ENCODE peak calls at places on chromosomes 3 and 15, in eight cellular contexts. N, P, J, Q, E, G, Y and Z are unnamed samples.

GRCh38 chr3:131223373-131224289 is 157.9 kb upstream of the NUDT16 start:
- DNase-seq in N (no peak), P (no peak), J (no peak), Q (peak), E (no peak), G (no peak), Y (peak), Z (no peak)

GRCh38 chr3:21779909-21780308 is 28.9 kb upstream of the ZNF385D start:
- DNase-seq in N (no peak), P (no peak), J (no peak), Q (peak), E (no peak), G (no peak), Y (no peak), Z (no peak)

GRCh38 chr15:76626611-76627010 is 278.5 kb downstream of the SCAPER start:
- DNase-seq in N (no peak), P (no peak), J (no peak), Q (no peak), E (no peak), G (no peak), Y (no peak), Z (no peak)

GRCh38 chr3:61087465-61087864 is 163.8 kb downstream of the FHIT start:
- DNase-seq in N (no peak), P (no peak), J (no peak), Q (no peak), E (no peak), G (no peak), Y (no peak), Z (no peak)

GRCh38 chr3:140343211-140343610 is 334.7 kb upstream of the TRIM42 start:
- DNase-seq in N (no peak), P (no peak), J (no peak), Q (peak), E (no peak), G (no peak), Y (no peak), Z (no peak)

GRCh38 chr3:132225664-132226063 is 91.5 kb upstream of the ACP3 start:
- DNase-seq in N (no peak), P (no peak), J (no peak), Q (peak), E (no peak), G (no peak), Y (no peak), Z (no peak)

GRCh38 chr15:89335289-89336041 is 841 bp upstream of the POLG start:
- DNase-seq in N (no peak), P (no peak), J (no peak), Q (no peak), E (peak), G (no peak), Y (peak), Z (no peak)

GRCh38 chr3:187211532-187212274 is 14.4 kb downstream of the RTP1 start:
- DNase-seq in N (peak), P (no peak), J (no peak), Q (peak), E (no peak), G (no peak), Y (peak), Z (no peak)

GRCh38 chr3:60573494-60573893 is 677.8 kb downstream of the FHIT start:
- DNase-seq in N (peak), P (no peak), J (no peak), Q (peak), E (peak), G (no peak), Y (peak), Z (no peak)

GRCh38 chr3:42191443-42191747 is 74.6 kb downstream of the CCK start:
- DNase-seq in N (no peak), P (no peak), J (no peak), Q (no peak), E (no peak), G (no peak), Y (no peak), Z (no peak)

GRCh38 chr3:52520716-52521487 is 12.8 kb downstream of the NT5DC2 start:
- DNase-seq in N (no peak), P (no peak), J (no peak), Q (no peak), E (no peak), G (no peak), Y (no peak), Z (no peak)

GRCh38 chr3:13057641-13058040 is 15.6 kb downstream of the IQSEC1 start:
- DNase-seq in N (no peak), P (no peak), J (no peak), Q (no peak), E (no peak), G (no peak), Y (no peak), Z (no peak)

GRCh38 chr3:25585361-25586166 is 79.1 kb downstream of the TOP2B start:
- DNase-seq in N (peak), P (no peak), J (no peak), Q (peak), E (no peak), G (no peak), Y (no peak), Z (no peak)

GRCh38 chr15:64877435-64877834 is 34.3 kb upstream of the ANKDD1A start:
- DNase-seq in N (no peak), P (peak), J (peak), Q (no peak), E (no peak), G (no peak), Y (no peak), Z (peak)

GRCh38 chr3:150779402-150779858 is 16.5 kb upstream of the SIAH2 start:
- DNase-seq in N (no peak), P (no peak), J (no peak), Q (no peak), E (peak), G (no peak), Y (no peak), Z (peak)

GRCh38 chr3:82261637-82262036 is 500.2 kb upstream of the GBE1 start:
- DNase-seq in N (no peak), P (no peak), J (no peak), Q (no peak), E (no peak), G (no peak), Y (no peak), Z (no peak)

DNA sequence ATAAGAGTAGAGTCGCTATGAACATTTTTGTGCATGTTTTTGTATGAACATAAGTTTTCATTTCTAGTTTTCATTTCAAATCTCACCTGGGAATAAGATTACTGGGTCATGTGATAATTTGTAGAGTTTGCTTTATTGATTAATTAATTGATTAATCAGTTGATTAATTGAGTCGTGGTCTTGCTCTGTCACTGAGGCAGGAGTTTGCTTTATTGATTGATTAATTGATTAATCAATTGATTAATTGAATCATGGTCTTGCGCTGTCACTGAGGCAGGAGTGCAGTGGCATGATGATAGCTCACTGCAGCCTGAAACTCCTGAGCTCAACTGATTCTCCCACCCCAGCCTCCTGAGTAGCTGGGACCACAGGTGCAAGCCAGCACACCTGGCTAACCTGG is 111.6 kb downstream of the TCF12 start:
- DNase-seq in N (no peak), P (no peak), J (no peak), Q (no peak), E (no peak), G (no peak), Y (no peak), Z (no peak)
- H3K27ac ChIP-seq in N (no peak), P (no peak), J (no peak), Q (no peak), E (no peak), G (no peak), Y (no peak), Z (no peak)

GRCh38 chr3:482479-482878 is 285.9 kb downstream of the CHL1 start:
- DNase-seq in N (no peak), P (no peak), J (no peak), Q (no peak), E (no peak), G (no peak), Y (no peak), Z (no peak)

GRCh38 chr3:484302-484701 is 287.7 kb downstream of the CHL1 start:
- DNase-seq in N (no peak), P (no peak), J (no peak), Q (no peak), E (no peak), G (no peak), Y (no peak), Z (no peak)

GRCh38 chr3:487580-487979 is 291.0 kb downstream of the CHL1 start:
- DNase-seq in N (no peak), P (no peak), J (no peak), Q (peak), E (no peak), G (no peak), Y (no peak), Z (no peak)

GRCh38 chr3:480070-480469 is 283.5 kb downstream of the CHL1 start:
- DNase-seq in N (no peak), P (no peak), J (no peak), Q (no peak), E (no peak), G (no peak), Y (no peak), Z (no peak)

DNA sequence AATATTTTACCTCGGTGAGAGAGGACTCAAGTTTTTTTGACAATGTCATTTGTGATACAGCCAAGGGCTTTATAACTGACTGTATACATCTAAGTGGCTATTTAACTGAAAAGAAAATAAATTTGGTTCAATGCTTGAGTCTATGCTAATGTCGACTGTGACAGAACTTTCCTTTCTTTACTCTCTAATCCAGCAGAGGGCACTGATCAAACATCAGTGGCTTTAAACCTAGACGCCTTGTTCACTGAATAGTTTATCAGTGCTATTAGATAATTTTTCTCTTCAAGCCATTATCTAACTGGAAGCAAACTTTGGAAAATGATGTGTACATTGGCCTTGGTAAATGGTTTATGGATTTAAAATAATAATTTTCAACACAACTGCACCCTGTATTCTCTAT is 285.1 kb downstream of the CHL1 start:
- DNase-seq in N (no peak), P (no peak), J (no peak), Q (no peak), E (no peak), G (no peak), Y (no peak), Z (no peak)
- TF ChIP-seq CTCF in N (no peak), P (peak), J (no peak), Q (peak), E (peak), G (peak), Y (peak), Z (no peak)

GRCh38 chr15:56001476-56002078 is 8.2 kb upstream of the NEDD4 start:
- DNase-seq in N (no peak), P (no peak), J (no peak), Q (no peak), E (no peak), G (no peak), Y (no peak), Z (no peak)
- H3K27ac ChIP-seq in N (no peak), P (no peak), J (no peak), Q (no peak), E (no peak), G (no peak), Y (no peak), Z (no peak)

GRCh38 chr3:74631341-74631740 is 16.9 kb upstream of the CNTN3 start:
- DNase-seq in N (peak), P (no peak), J (no peak), Q (no peak), E (no peak), G (no peak), Y (no peak), Z (no peak)

GRCh38 chr3:74631771-74632170 is 17.3 kb upstream of the CNTN3 start:
- DNase-seq in N (peak), P (no peak), J (no peak), Q (no peak), E (no peak), G (no peak), Y (no peak), Z (no peak)

GRCh38 chr3:74633021-74633420 is 18.6 kb upstream of the CNTN3 start:
- DNase-seq in N (peak), P (no peak), J (no peak), Q (peak), E (no peak), G (no peak), Y (no peak), Z (no peak)

DNA sequence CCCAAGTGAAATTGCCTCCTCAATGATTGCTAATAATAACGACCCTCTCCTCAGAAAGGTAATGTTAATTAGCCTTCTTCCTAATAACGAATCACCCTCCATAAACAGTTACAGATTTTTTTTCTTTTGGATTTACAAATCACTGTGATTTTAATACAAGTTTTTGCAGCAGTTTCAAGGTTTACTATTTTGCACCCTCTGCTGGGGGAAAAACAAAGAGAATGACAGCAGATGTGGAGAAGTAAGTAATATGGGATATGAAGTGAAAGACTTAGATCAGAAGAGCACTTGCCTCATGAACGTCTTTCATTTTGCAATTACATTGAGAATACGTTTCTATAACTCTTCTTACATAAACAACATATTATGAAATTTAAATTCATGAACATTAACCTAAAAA is 16.1 kb upstream of the CNTN3 start:
- DNase-seq in N (peak), P (no peak), J (no peak), Q (no peak), E (no peak), G (no peak), Y (no peak), Z (no peak)
- TF ChIP-seq CTCF in N (peak), P (no peak), J (no peak), Q (peak), E (peak), G (no peak), Y (peak), Z (peak)

DNA sequence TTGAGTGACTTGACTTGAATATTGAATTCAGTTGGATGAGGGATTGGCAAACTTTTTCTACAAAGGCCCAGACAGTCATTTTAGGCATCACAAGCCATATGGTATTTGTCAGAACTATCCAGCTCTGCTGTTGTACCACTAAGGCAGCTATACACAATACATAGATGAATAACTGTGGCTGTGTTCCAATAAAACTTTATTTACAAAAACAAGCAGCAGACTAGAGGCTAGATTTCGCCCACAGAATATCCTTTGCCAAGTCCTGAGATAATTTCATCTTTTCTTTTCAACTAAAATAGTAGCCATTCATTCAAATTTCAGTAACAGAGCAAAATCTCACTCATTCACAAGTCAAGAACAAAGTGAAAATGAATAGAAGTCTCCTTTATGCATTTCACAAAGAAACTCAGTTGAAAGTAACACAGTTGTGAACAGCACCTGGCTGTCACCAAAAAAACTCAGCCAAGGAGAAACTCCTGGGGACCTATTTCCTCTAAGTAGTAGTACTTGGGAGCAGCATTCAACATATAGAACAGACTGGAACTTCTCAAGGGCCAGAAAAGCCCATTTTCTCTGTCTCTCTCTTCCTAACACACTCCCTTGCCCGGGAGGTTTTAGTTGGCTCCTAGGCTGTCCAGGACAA is 56.3 kb downstream of the OSBPL10 start:
- DNase-seq in N (no peak), P (no peak), J (no peak), Q (no peak), E (no peak), G (no peak), Y (no peak), Z (no peak)
- H3K27ac ChIP-seq in N (no peak), P (no peak), J (no peak), Q (no peak), E (no peak), G (no peak), Y (no peak), Z (no peak)

GRCh38 chr3:65785065-65785645 is 253.6 kb downstream of the MAGI1 start:
- DNase-seq in N (peak), P (no peak), J (no peak), Q (peak), E (peak), G (peak), Y (peak), Z (no peak)
- TF ChIP-seq CTCF in N (peak), P (peak), J (peak), Q (peak), E (peak), G (peak), Y (peak), Z (peak)